ENCODE peak calls at places on chromosomes 12 and 14, in ten cellular contexts. I is CD8-positive, alpha-beta memory T cell; X is CD4-positive, alpha-beta T cell; K is cardiac muscle cell; Z is GM23248; V is uterus; U is tibial artery; P is adrenal gland; S is prostate gland; W is substantia nigra. E is an unnamed sample.

GRCh38 chr14:92892589-92892988 is 30.4 kb upstream of the CHGA start:
- DNase-seq in V (no peak), W (no peak), K (no peak), U (no peak), Z (no peak), I (no peak), P (no peak), X (no peak), S (no peak), E (no peak)

GRCh38 chr12:9829483-9829882 is 2.2 kb downstream of the KLRF1 start:
- DNase-seq in X (no peak), I (no peak), W (no peak), S (no peak), K (no peak), V (no peak), P (no peak), Z (no peak), U (no peak), E (no peak)

GRCh38 chr14:84458881-84459280 is 1071.1 kb upstream of the FLRT2 start:
- DNase-seq in K (no peak), I (no peak), U (no peak), X (no peak), P (no peak), S (no peak), Z (no peak), V (no peak), W (no peak), E (no peak)

GRCh38 chr12:15122349-15122748 is 98.9 kb downstream of the RERG start:
- DNase-seq in K (no peak), V (no peak), I (no peak), U (no peak), Z (no peak), P (peak), X (no peak), S (no peak), W (no peak), E (no peak)

GRCh38 chr14:39562175-39562574 is 129.9 kb upstream of the FBXO33 start:
- DNase-seq in U (no peak), V (no peak), W (no peak), S (no peak), K (no peak), Z (no peak), I (no peak), X (no peak), P (no peak), E (no peak)

GRCh38 chr14:90811641-90812040 is 4.6 kb downstream of the TTC7B start:
- DNase-seq in K (no peak), X (no peak), U (no peak), W (no peak), I (no peak), V (no peak), P (no peak), Z (no peak), S (no peak), E (no peak)

GRCh38 chr12:107511292-107511691 is 174.3 kb upstream of the PWP1 start:
- DNase-seq in K (no peak), W (no peak), I (no peak), V (no peak), P (no peak), S (no peak), X (no peak), Z (peak), U (no peak), E (no peak)

GRCh38 chr14:89067293-89067972 is 243.0 kb downstream of the TTC8 start:
- DNase-seq in I (peak), V (no peak), U (no peak), S (no peak), X (no peak), W (no peak), Z (no peak), K (no peak), P (no peak), E (no peak)

GRCh38 chr14:39108791-39109190 is 5.3 kb upstream of the GEMIN2 start:
- DNase-seq in X (no peak), P (no peak), I (no peak), S (no peak), U (no peak), K (no peak), V (no peak), W (no peak), Z (no peak), E (no peak)

GRCh38 chr14:92890830-92891598 is 31.9 kb upstream of the CHGA start:
- DNase-seq in Z (no peak), W (no peak), V (no peak), S (no peak), U (no peak), X (no peak), I (no peak), P (no peak), K (no peak), E (no peak)

GRCh38 chr12:91094957-91095356 is 16.3 kb downstream of the LUM start:
- DNase-seq in X (no peak), W (no peak), I (no peak), U (no peak), K (no peak), V (no peak), Z (peak), P (no peak), S (no peak), E (no peak)

GRCh38 chr12:71945121-71945520 is 6.5 kb downstream of the TPH2 start:
- DNase-seq in U (no peak), K (no peak), X (no peak), Z (no peak), V (no peak), W (no peak), S (no peak), I (no peak), P (no peak), E (no peak)

GRCh38 chr14:99190696-99191662 is 81.0 kb downstream of the BCL11B start:
- DNase-seq in K (no peak), U (no peak), X (no peak), V (no peak), W (no peak), Z (no peak), I (no peak), S (no peak), P (no peak), E (peak)

GRCh38 chr14:88838015-88838414 is 13.6 kb downstream of the TTC8 start:
- DNase-seq in U (no peak), X (no peak), S (no peak), P (no peak), I (no peak), Z (no peak), K (no peak), V (no peak), W (no peak), E (no peak)

GRCh38 chr14:96053600-96054381 is 14.6 kb downstream of the C14orf132 start:
- DNase-seq in I (no peak), P (peak), K (peak), U (peak), Z (peak), X (no peak), V (peak), S (no peak), W (peak), E (no peak)

GRCh38 chr14:90475298-90475697 is 78.5 kb downstream of the CALM1 start:
- DNase-seq in Z (no peak), V (no peak), K (no peak), S (no peak), U (no peak), X (no peak), I (no peak), P (no peak), W (no peak), E (no peak)

GRCh38 chr12:48000878-48001321 is 3.4 kb downstream of the COL2A1 start:
- DNase-seq in Z (peak), P (peak), S (no peak), V (no peak), I (no peak), U (peak), K (peak), X (no peak), W (no peak), E (peak)

GRCh38 chr14:71289536-71289935 is 382.3 kb downstream of the PCNX1 start:
- DNase-seq in U (no peak), S (no peak), K (no peak), V (no peak), P (no peak), Z (no peak), I (no peak), X (no peak), W (no peak), E (no peak)

GRCh38 chr14:43359317-43359716 is 1147.8 kb downstream of the FSCB start:
- DNase-seq in Z (no peak), X (no peak), U (no peak), V (no peak), P (no peak), K (no peak), W (no peak), S (no peak), I (no peak), E (no peak)

GRCh38 chr14:104593241-104593701 is 11.3 kb downstream of the TMEM179 start:
- DNase-seq in I (no peak), Z (no peak), X (no peak), P (no peak), W (no peak), U (no peak), S (no peak), V (no peak), K (no peak), E (no peak)

GRCh38 chr14:71117839-71118743 is 210.8 kb downstream of the PCNX1 start:
- DNase-seq in S (no peak), V (no peak), W (no peak), K (peak), Z (peak), I (no peak), U (no peak), P (no peak), X (no peak), E (peak)

GRCh38 chr14:63343878-63344277 is 25.1 kb upstream of the GPHB5 start:
- DNase-seq in I (no peak), Z (no peak), K (no peak), W (no peak), P (no peak), U (no peak), X (no peak), V (no peak), S (no peak), E (peak)

GRCh38 chr12:80937391-80938238 is at the start of gene LIN7A:
- DNase-seq in W (peak), P (peak), S (peak), V (peak), K (peak), I (no peak), Z (peak), X (no peak), U (peak), E (peak)

GRCh38 chr12:59929091-59929490 is 333.3 kb downstream of the SLC16A7 start:
- DNase-seq in W (no peak), U (no peak), S (no peak), I (no peak), P (no peak), X (no peak), Z (peak), V (no peak), K (no peak), E (no peak)

GRCh38 chr12:6871052-6871957 is 1.8 kb downstream of the SPSB2 start:
- DNase-seq in V (no peak), X (no peak), W (no peak), U (no peak), K (no peak), P (peak), Z (peak), S (no peak), I (no peak), E (peak)

GRCh38 chr14:50308363-50308762 is 3.7 kb downstream of the L2HGDH start:
- DNase-seq in S (no peak), Z (no peak), V (no peak), W (no peak), X (no peak), K (no peak), I (no peak), P (no peak), U (no peak), E (no peak)

GRCh38 chr14:92456215-92457017 is 57.2 kb upstream of the RIN3 start:
- DNase-seq in U (no peak), I (no peak), S (peak), V (peak), K (peak), W (no peak), Z (peak), X (no peak), P (peak), E (peak)

GRCh38 chr14:74539503-74539902 is 45.9 kb downstream of the ISCA2 start:
- DNase-seq in V (no peak), K (no peak), U (no peak), I (no peak), P (no peak), X (no peak), W (no peak), Z (no peak), S (no peak), E (no peak)

GRCh38 chr12:102939670-102940222 is 17.7 kb upstream of the ASCL1 start:
- DNase-seq in Z (no peak), K (no peak), P (no peak), W (no peak), U (no peak), V (no peak), S (no peak), I (no peak), X (no peak), E (no peak)

GRCh38 chr12:7078163-7078562 is 14.1 kb downstream of the C1R start:
- DNase-seq in U (no peak), K (no peak), W (no peak), S (no peak), X (no peak), Z (no peak), P (no peak), V (no peak), I (no peak), E (no peak)

GRCh38 chr14:34051966-34052657 is 101.2 kb upstream of the EGLN3 start:
- DNase-seq in K (no peak), S (no peak), U (no peak), P (no peak), V (peak), I (no peak), X (no peak), Z (peak), W (no peak), E (no peak)

GRCh38 chr12:1217191-1217949 is 226.3 kb downstream of the ERC1 start:
- DNase-seq in X (no peak), U (no peak), K (no peak), Z (peak), W (no peak), P (no peak), S (peak), I (no peak), V (no peak), E (peak)

GRCh38 chr12:124786065-124786964 is 77.3 kb downstream of the SCARB1 start:
- DNase-seq in U (peak), S (peak), K (peak), W (peak), V (peak), X (no peak), P (peak), Z (no peak), I (no peak), E (no peak)

GRCh38 chr14:79018846-79019245 is 848.7 kb downstream of the NRXN3 start:
- DNase-seq in V (no peak), W (no peak), Z (peak), P (no peak), X (no peak), I (no peak), S (no peak), K (no peak), U (no peak), E (no peak)

GRCh38 chr12:57047981-57048380 is 1.9 kb downstream of the MYO1A start:
- DNase-seq in W (no peak), X (no peak), V (no peak), I (no peak), S (no peak), P (no peak), U (no peak), Z (peak), K (no peak), E (no peak)

GRCh38 chr14:93033983-93034670 is 81.6 kb downstream of the ITPK1 start:
- DNase-seq in U (no peak), V (no peak), S (no peak), X (peak), K (peak), W (peak), Z (no peak), P (no peak), I (peak), E (peak)

GRCh38 chr14:102230481-102231210 is 74.3 kb downstream of the MOK start:
- DNase-seq in X (no peak), P (no peak), V (no peak), U (no peak), S (no peak), I (no peak), Z (no peak), K (no peak), W (no peak), E (no peak)

GRCh38 chr14:102233081-102233480 is 71.9 kb downstream of the MOK start:
- DNase-seq in Z (no peak), I (no peak), K (no peak), U (no peak), P (no peak), S (no peak), V (no peak), W (no peak), X (no peak), E (no peak)

GRCh38 chr14:102231476-102232347 is 73.3 kb downstream of the MOK start:
- DNase-seq in I (no peak), U (no peak), K (no peak), P (no peak), X (no peak), S (no peak), V (no peak), Z (no peak), W (no peak), E (no peak)

GRCh38 chr14:102234331-102235264 is 70.4 kb downstream of the MOK start:
- DNase-seq in P (no peak), S (no peak), V (no peak), W (no peak), X (no peak), I (no peak), U (no peak), K (no peak), Z (no peak), E (peak)

DNA sequence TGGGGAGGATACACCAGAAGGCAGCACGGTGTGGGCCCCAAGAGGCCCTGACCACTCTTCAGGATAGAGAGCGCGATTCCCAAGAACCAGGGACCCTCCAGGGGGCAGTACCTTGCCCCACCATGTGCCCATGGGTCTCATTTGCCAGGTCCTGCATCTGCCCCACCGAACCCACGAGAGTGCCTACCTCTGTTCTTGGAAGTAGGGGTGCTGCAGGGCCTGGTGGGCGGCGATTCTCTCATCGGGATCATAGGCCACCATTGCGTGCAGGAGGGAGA is 72.7 kb downstream of the MOK start:
- DNase-seq in I (no peak), V (no peak), U (no peak), W (no peak), S (no peak), X (no peak), K (no peak), P (no peak), Z (no peak), E (no peak)
- H3K27ac ChIP-seq in I (no peak), V (no peak), U (no peak), W (no peak), S (no peak), X (no peak), K (no peak), P (no peak), Z (no peak), E (no peak)

GRCh38 chr14:54566152-54566409 is 847 bp upstream of the SAMD4A start:
- DNase-seq in S (no peak), I (no peak), V (no peak), X (no peak), Z (no peak), W (no peak), U (no peak), P (no peak), K (no peak), E (no peak)
- H3K27ac ChIP-seq in S (peak), I (peak), V (peak), X (peak), Z (peak), W (peak), U (peak), P (peak), K (peak), E (peak)

GRCh38 chr12:93244514-93245077 is 133.1 kb upstream of the NUDT4 start:
- DNase-seq in I (no peak), W (no peak), U (no peak), P (no peak), X (no peak), V (no peak), K (no peak), S (no peak), Z (no peak), E (no peak)
- H3K27ac ChIP-seq in I (no peak), W (no peak), U (no peak), P (no peak), X (no peak), V (peak), K (peak), S (no peak), Z (peak), E (no peak)

GRCh38 chr12:65533177-65533883 is 254.8 kb downstream of the MSRB3 start:
- DNase-seq in U (no peak), K (no peak), I (no peak), W (no peak), P (no peak), V (no peak), S (no peak), Z (no peak), X (no peak), E (no peak)

GRCh38 chr12:65532162-65532561 is 253.7 kb downstream of the MSRB3 start:
- DNase-seq in I (no peak), X (no peak), K (no peak), S (no peak), V (no peak), P (no peak), U (no peak), W (no peak), Z (peak), E (no peak)

GRCh38 chr12:65529771-65530435 is 251.4 kb downstream of the MSRB3 start:
- DNase-seq in K (no peak), P (no peak), U (no peak), X (no peak), V (no peak), W (no peak), Z (no peak), I (no peak), S (no peak), E (no peak)

GRCh38 chr12:65534105-65534841 is 255.8 kb downstream of the MSRB3 start:
- DNase-seq in W (no peak), I (no peak), S (no peak), Z (no peak), P (no peak), U (no peak), V (no peak), K (no peak), X (no peak), E (no peak)

GRCh38 chr12:65532744-65533143 is 254.3 kb downstream of the MSRB3 start:
- DNase-seq in U (no peak), X (no peak), S (no peak), P (no peak), W (no peak), V (no peak), I (no peak), K (no peak), Z (peak), E (no peak)
- H3K27ac ChIP-seq in U (no peak), X (no peak), S (no peak), P (no peak), W (no peak), V (no peak), I (no peak), K (no peak), Z (peak), E (no peak)

GRCh38 chr14:32012062-32012461 is 65.0 kb upstream of the ARHGAP5 start:
- DNase-seq in W (no peak), V (no peak), S (no peak), X (no peak), P (no peak), U (no peak), Z (no peak), I (no peak), K (no peak), E (no peak)

GRCh38 chr14:32010561-32011188 is 66.4 kb upstream of the ARHGAP5 start:
- DNase-seq in K (no peak), I (no peak), V (no peak), X (no peak), S (no peak), P (no peak), W (no peak), U (no peak), Z (peak), E (no peak)

GRCh38 chr14:32009636-32010560 is 67.2 kb upstream of the ARHGAP5 start:
- DNase-seq in U (no peak), I (no peak), S (no peak), W (no peak), V (no peak), Z (no peak), P (no peak), K (no peak), X (no peak), E (no peak)

GRCh38 chr14:32012571-32012970 is 64.5 kb upstream of the ARHGAP5 start:
- DNase-seq in V (no peak), X (no peak), I (no peak), K (no peak), W (no peak), S (no peak), U (no peak), P (no peak), Z (no peak), E (no peak)

GRCh38 chr14:32011225-32011624 is 65.9 kb upstream of the ARHGAP5 start:
- DNase-seq in X (no peak), Z (peak), K (no peak), V (no peak), U (no peak), W (no peak), P (no peak), I (no peak), S (no peak), E (no peak)
- H3K27ac ChIP-seq in X (no peak), Z (peak), K (peak), V (no peak), U (no peak), W (no peak), P (no peak), I (no peak), S (no peak), E (no peak)

GRCh38 chr12:19641235-19642080 is 202.2 kb downstream of the AEBP2 start:
- DNase-seq in Z (no peak), X (no peak), V (no peak), I (no peak), S (no peak), U (no peak), P (no peak), W (no peak), K (no peak), E (no peak)

GRCh38 chr12:19645823-19646222 is 206.5 kb downstream of the AEBP2 start:
- DNase-seq in I (no peak), U (no peak), P (no peak), X (no peak), V (no peak), S (no peak), Z (no peak), W (no peak), K (no peak), E (no peak)

GRCh38 chr12:19643635-19644034 is 204.3 kb downstream of the AEBP2 start:
- DNase-seq in X (no peak), W (no peak), U (no peak), Z (peak), K (peak), I (no peak), S (no peak), P (no peak), V (peak), E (peak)

GRCh38 chr12:19639781-19640180 is 200.5 kb downstream of the AEBP2 start:
- DNase-seq in I (no peak), U (no peak), W (no peak), X (no peak), P (no peak), Z (no peak), V (no peak), S (no peak), K (no peak), E (no peak)

GRCh38 chr12:19642305-19642704 is 203.0 kb downstream of the AEBP2 start:
- DNase-seq in P (no peak), V (no peak), X (no peak), W (no peak), U (no peak), S (no peak), Z (no peak), K (no peak), I (no peak), E (peak)
- H3K27ac ChIP-seq in P (no peak), V (no peak), X (no peak), W (no peak), U (no peak), S (no peak), Z (no peak), K (peak), I (no peak), E (peak)

E was measured in A673.